ENCODE peak calls at places on chromosomes 13 and 19, in seven cellular contexts. L is lower lobe of right lung, O is pancreas, A is transverse colon, U is PC-9, D is IMR-90, P is thoracic aorta. K is an unnamed sample. For H3K9me3, the result is how much of the 10 kb centered on the place peaks cover.

GRCh38 chr19:4555657-4556561 is 3.6 kb downstream of the SEMA6B start:
- DNase-seq in L (no peak), O (no peak), A (peak), U (peak), D (no peak), P (no peak), K (no peak)

GRCh38 chr19:5534787-5535586 is 32.8 kb downstream of the TINCR start:
- DNase-seq in L (no peak), O (no peak), A (no peak), U (no peak), D (peak), P (no peak), K (no peak)

GRCh38 chr19:33962161-33962560 is 165.5 kb downstream of the KCTD15 start:
- DNase-seq in L (no peak), O (no peak), A (no peak), U (no peak), D (no peak), P (no peak), K (no peak)

GRCh38 chr13:101346942-101347728 is 69.2 kb downstream of the NALCN start:
- DNase-seq in L (no peak), O (no peak), A (no peak), U (no peak), D (peak), P (no peak), K (no peak)

GRCh38 chr19:1057185-1057857 is 9.6 kb upstream of the ARHGAP45 start:
- DNase-seq in L (no peak), O (no peak), A (no peak), U (no peak), D (peak), P (no peak), K (peak)

GRCh38 chr13:71864094-71864980 is 2.7 kb downstream of the DACH1 start:
- DNase-seq in L (peak), O (peak), A (peak), U (no peak), D (no peak), P (no peak), K (peak)

GRCh38 chr13:106513025-106513424 is 22.4 kb downstream of the EFNB2 start:
- DNase-seq in L (no peak), O (no peak), A (no peak), U (no peak), D (peak), P (no peak), K (no peak)

GRCh38 chr13:29435125-29435911 is 160.2 kb downstream of the SLC7A1 start:
- DNase-seq in L (no peak), O (no peak), A (no peak), U (no peak), D (peak), P (no peak), K (peak)

GRCh38 chr19:3132971-3133792 is 2.7 kb upstream of the GNA15 start:
- DNase-seq in L (no peak), O (peak), A (peak), U (peak), D (peak), P (no peak), K (no peak)

GRCh38 chr13:93227280-93227905 is 786 bp downstream of the GPC6 start:
- DNase-seq in L (peak), O (no peak), A (peak), U (no peak), D (peak), P (no peak), K (no peak)

GRCh38 chr19:1274852-1275259 is 474 bp upstream of the FAM174C start:
- DNase-seq in L (peak), O (no peak), A (no peak), U (no peak), D (no peak), P (no peak), K (no peak)

GRCh38 chr19:4695224-4695731 is 25.1 kb upstream of the MYDGF start:
- DNase-seq in L (no peak), O (no peak), A (no peak), U (no peak), D (no peak), P (no peak), K (no peak)

GRCh38 chr13:76830805-76831204 is 55.4 kb downstream of the KCTD12 start:
- DNase-seq in L (no peak), O (no peak), A (no peak), U (no peak), D (no peak), P (no peak), K (no peak)

DNA sequence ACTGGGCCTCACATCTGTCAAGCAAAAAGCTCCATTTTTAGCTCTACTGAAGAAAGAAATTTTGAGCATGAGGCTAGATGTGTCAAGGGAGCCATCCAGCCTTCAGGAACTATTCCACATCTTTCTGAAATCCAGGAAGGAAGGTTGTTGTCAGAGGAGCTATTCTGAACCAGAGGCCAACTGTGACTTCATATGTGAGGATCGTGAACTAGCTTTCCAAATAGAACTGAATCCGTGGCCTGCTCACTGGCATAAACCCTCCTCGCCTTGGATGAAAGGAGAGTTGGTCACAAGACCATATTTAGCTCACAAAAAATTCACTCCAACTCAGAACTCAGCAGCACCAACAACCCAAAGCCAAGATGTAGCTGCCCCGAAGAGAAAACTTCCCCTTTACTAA is 195.8 kb downstream of the FOXO1 start:
- DNase-seq in L (no peak), O (no peak), A (no peak), U (no peak), D (no peak), P (peak), K (no peak)
- H3K27ac ChIP-seq in L (no peak), O (no peak), A (no peak), U (no peak), D (no peak), P (peak), K (no peak)

GRCh38 chr19:45607071-45608029 is 5.3 kb upstream of the GPR4 start:
- DNase-seq in L (peak), O (peak), A (peak), U (peak), D (peak), P (no peak), K (peak)
- H3K4me3 ChIP-seq in L (peak), O (peak), A (no peak), U (no peak), D (no peak), P (peak), K (no peak)

DNA sequence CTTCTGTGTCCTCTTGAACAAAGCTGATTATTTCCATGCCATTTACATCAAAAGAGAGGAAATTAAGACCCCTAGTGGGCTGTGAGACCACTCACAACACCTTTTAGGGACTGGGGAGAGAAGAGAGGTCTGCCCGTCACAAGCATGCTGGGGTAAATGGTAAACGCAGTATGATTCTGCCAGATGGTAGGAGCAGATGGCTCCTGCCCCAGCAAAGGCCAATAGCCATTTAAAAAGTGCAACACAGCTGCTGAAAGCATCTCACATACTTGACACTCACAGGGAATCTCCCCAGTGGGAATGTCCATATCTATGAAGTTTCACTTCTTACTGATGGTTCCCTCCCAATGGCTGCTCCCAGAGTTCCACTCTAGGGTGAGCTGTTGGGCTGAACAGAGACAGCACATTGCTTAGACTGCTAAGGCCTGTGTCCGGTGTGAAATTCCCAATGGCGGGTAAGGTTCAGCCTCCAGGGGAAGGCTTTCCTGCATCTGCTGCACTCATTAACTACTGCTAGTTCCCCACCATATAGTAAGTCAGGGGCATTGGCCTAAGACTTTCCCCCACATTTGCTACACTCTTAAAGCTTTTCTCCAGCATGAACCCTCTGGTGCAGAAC is 7.4 kb downstream of the ZNF671 start:
- DNase-seq in L (no peak), O (no peak), A (no peak), U (no peak), D (no peak), P (no peak), K (no peak)
- H3K9me3 ChIP-seq in L (half or more), O (under half), A (half or more), U (under half), D (half or more), P (half or more), K (under half)

GRCh38 chr13:61950828-61951227 is 535.2 kb upstream of the PCDH20 start:
- DNase-seq in L (no peak), O (no peak), A (no peak), U (no peak), D (no peak), P (no peak), K (no peak)
- H3K27ac ChIP-seq in L (no peak), O (no peak), A (no peak), U (no peak), D (no peak), P (no peak), K (no peak)

DNA sequence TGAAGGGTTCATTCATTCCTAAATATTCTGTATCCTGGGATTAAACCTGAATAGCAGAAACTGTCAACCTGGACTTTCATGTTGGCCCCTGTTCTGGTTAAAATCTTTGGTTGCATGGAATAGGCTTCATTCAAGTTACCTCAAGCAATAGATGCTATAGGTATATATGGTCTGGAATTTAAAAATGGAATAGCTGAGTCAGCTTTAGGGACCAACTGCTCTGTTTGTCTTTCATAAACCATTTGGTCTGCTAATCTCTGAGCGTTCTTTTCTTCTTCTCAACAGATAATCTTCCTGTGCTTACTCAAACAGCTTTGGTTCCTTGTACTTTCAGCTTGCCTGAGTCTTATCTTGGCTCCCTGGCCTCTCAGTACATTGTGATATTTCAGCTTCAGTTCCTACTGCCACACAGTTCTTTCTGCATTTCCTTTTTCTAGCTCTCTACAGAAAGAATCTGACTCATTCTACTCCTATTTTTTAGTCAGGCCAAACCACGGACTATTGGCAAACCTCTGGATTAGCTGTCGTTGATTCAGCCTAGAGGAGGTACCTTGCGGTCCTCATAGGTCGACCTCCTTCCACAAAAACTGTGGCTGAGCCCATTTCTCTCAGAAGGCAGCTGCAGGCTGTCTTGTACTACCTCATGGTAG is 35.9 kb upstream of the MAB21L1 start:
- DNase-seq in L (no peak), O (no peak), A (no peak), U (no peak), D (peak), P (no peak), K (no peak)
- H3K4me3 ChIP-seq in L (no peak), O (no peak), A (no peak), U (no peak), D (no peak), P (no peak), K (no peak)

DNA sequence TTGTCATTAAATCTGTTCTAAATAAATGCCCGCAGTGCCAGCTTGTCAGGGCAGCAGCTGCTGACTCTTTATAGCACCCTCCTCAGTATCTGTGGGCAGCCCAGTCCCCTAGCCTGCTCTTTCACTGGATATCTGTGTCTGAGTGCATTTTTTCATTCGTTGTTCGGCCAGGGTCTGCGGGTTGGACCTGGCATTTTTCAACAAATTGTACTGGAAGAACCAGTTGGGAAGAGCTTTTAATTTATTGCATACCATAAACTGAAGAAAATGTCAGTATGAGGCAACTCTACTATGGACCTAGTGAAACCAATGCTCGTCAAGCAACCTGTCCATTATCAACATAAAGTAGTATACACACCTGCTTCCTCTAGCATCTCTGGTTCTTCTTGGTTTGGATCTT is 8.6 kb downstream of the NLRP13 start:
- DNase-seq in L (no peak), O (no peak), A (no peak), U (no peak), D (no peak), P (no peak), K (no peak)
- H3K9me3 ChIP-seq in L (under half), O (under half), A (under half), U (under half), D (under half), P (under half), K (under half)

GRCh38 chr13:45361596-45362206 is 20.7 kb upstream of the TPT1 start:
- DNase-seq in L (no peak), O (no peak), A (no peak), U (peak), D (peak), P (no peak), K (no peak)
- H3K27ac ChIP-seq in L (no peak), O (no peak), A (no peak), U (peak), D (no peak), P (no peak), K (no peak)

DNA sequence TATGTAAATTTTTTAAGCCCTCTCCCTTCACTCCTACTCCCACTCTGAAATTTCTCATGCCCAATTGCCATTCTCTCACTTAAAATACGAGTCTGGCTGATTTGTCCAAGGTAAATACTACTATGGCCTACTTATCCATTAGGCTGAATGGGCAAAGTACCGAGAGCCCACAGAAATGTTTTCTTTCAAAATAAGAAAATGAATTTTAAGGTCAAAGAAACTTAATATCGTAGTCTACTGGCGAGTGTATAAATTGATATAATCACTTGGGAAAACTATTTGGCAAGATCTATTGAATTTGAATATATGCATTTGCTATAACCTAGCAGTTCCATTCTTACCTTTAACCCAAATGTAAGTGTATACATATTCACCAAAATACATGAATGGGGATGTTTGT is 32.7 kb downstream of the ZNF45 start:
- DNase-seq in L (no peak), O (no peak), A (no peak), U (no peak), D (no peak), P (no peak), K (no peak)
- H3K4me3 ChIP-seq in L (peak), O (peak), A (no peak), U (peak), D (no peak), P (peak), K (no peak)

GRCh38 chr19:22733691-22734090 is 50.3 kb downstream of the ZNF99 start:
- DNase-seq in L (no peak), O (no peak), A (no peak), U (no peak), D (no peak), P (no peak), K (no peak)
- H3K9me3 ChIP-seq in L (under half), O (under half), A (under half), U (under half), D (under half), P (under half), K (under half)

DNA sequence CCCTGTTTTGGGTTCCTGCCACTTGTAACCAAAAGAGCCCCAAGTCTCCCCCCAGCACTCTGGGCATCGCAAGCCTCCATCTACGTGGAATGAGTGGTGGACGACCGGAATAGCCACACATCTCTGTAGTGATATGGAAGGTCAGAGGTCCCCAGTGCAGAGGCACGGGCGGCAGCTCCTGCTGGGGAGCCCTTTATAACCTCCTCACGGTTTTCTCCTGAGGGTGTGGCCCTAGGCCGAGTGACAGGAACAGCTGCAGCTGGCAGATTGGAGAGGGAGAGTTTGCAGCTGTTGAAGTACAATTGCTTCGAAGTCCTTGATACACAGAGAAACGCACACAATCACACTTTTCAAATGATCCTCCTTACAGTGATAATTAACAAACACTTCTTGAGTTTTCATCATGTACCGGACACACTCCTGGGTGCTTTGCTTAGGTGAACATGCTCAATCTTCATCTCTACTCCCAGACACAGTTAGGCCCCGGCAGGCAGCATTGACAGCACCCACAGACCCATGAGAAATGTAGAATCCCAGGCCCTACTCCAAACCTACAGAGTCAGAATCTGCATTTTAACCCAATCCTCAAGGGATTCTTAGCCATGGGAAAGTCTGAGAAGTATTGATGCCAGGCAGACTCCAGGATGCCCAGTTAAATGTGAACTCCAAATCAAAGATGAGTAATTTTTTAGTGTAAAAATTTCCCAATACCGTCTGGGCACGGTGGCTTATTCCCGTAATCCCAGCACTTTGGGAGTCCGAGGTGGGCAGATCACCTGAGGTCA is 4.9 kb upstream of the ZNF787 start:
- DNase-seq in L (no peak), O (no peak), A (peak), U (peak), D (no peak), P (no peak), K (peak)
- H3K27ac ChIP-seq in L (no peak), O (no peak), A (peak), U (no peak), D (no peak), P (no peak), K (no peak)

K was measured in small intestine.